ENCODE peak calls at places on chromosomes 3 and 15, in eight cellular contexts. M, R, X, A, J, G, Y and B are unnamed samples.

GRCh38 chr3:110210261-110210660 is 861.4 kb upstream of the NECTIN3 start:
- DNase-seq in M (no peak), X (no peak), J (no peak), A (no peak), Y (no peak), R (no peak), G (no peak), B (no peak)

GRCh38 chr15:90062023-90062728 is 40.1 kb downstream of the IDH2 start:
- DNase-seq in M (peak; percentile 54), Y (peak; percentile 83), J (peak; percentile 42), G (peak; percentile 63), A (no peak), R (no peak), X (no peak), B (peak; percentile 31)

GRCh38 chr3:50862221-50862620 is 187.5 kb downstream of the DOCK3 start:
- DNase-seq in X (no peak), M (no peak), R (no peak), A (no peak), G (no peak), Y (no peak), J (no peak), B (no peak)

GRCh38 chr3:46851364-46852328 is 11.6 kb downstream of the MYL3 start:
- DNase-seq in Y (no peak), G (no peak), A (peak; percentile 42), J (no peak), R (no peak), X (no peak), M (no peak), B (no peak)

GRCh38 chr3:77799280-77799679 is 759.4 kb downstream of the ROBO2 start:
- DNase-seq in R (no peak), M (no peak), Y (no peak), J (no peak), A (no peak), G (no peak), X (no peak), B (no peak)

GRCh38 chr3:189588061-189588817 is 43.0 kb upstream of the TP63 start:
- DNase-seq in G (no peak), X (no peak), A (no peak), R (no peak), J (no peak), Y (peak; percentile 98), M (no peak), B (no peak)

GRCh38 chr3:43894176-43895049 is 203.7 kb downstream of the ABHD5 start:
- DNase-seq in G (peak; percentile 17), R (peak; percentile 74), A (peak; percentile 79), J (no peak), X (no peak), Y (peak; percentile 54), M (no peak), B (no peak)

GRCh38 chr15:45100884-45101622 is 12.9 kb downstream of the DUOX2 start:
- DNase-seq in X (no peak), A (no peak), J (no peak), Y (no peak), M (no peak), R (no peak), G (no peak), B (no peak)

GRCh38 chr3:13698498-13698897 is 149.6 kb downstream of the FBLN2 start:
- DNase-seq in M (no peak), J (no peak), G (no peak), X (no peak), A (no peak), R (no peak), Y (no peak), B (no peak)

GRCh38 chr3:108127301-108127988 is 36.6 kb upstream of the CD47 start:
- DNase-seq in Y (peak; percentile 94), R (no peak), M (peak; percentile 70), X (peak; percentile 47), G (no peak), J (peak; percentile 38), A (peak; percentile 69), B (peak; percentile 14)

GRCh38 chr3:115503386-115503785 is 119.9 kb upstream of the GAP43 start:
- DNase-seq in J (no peak), X (no peak), G (no peak), A (no peak), R (no peak), M (no peak), Y (no peak), B (no peak)

GRCh38 chr3:8709801-8710524 is 23.6 kb upstream of the CAV3 start:
- DNase-seq in Y (no peak), R (no peak), G (no peak), X (no peak), M (no peak), J (no peak), A (no peak), B (no peak)